ENCODE peak calls at places on chromosomes 11 and 22, in seven cellular contexts. One of them, this sample, is unnamed.

GRCh38 chr11:70537576-70538571 is 139.5 kb downstream of the CTTN start:
- DNase-seq in HCT116: no peak
- DNase-seq in endothelial cell of umbilical vein: no peak
- DNase-seq in GM23248: no peak
- DNase-seq in adipocyte: no peak
- DNase-seq in fibroblast of lung: no peak
- DNase-seq in kidney: peak
- DNase-seq in this sample: no peak

GRCh38 chr11:84106560-84106959 is 820.4 kb upstream of the CCDC90B start:
- DNase-seq in HCT116: no peak
- DNase-seq in endothelial cell of umbilical vein: no peak
- DNase-seq in GM23248: no peak
- DNase-seq in adipocyte: no peak
- DNase-seq in fibroblast of lung: no peak
- DNase-seq in kidney: no peak
- DNase-seq in this sample: no peak

GRCh38 chr11:44559207-44559943 is 6.1 kb upstream of the CD82 start:
- DNase-seq in HCT116: no peak
- DNase-seq in endothelial cell of umbilical vein: no peak
- DNase-seq in GM23248: no peak
- DNase-seq in adipocyte: no peak
- DNase-seq in fibroblast of lung: no peak
- DNase-seq in kidney: no peak
- DNase-seq in this sample: no peak

GRCh38 chr22:49010086-49010863 is 817.4 kb downstream of the BRD1 start:
- DNase-seq in HCT116: no peak
- DNase-seq in endothelial cell of umbilical vein: no peak
- DNase-seq in GM23248: no peak
- DNase-seq in adipocyte: no peak
- DNase-seq in fibroblast of lung: no peak
- DNase-seq in kidney: peak
- DNase-seq in this sample: no peak

GRCh38 chr11:77779935-77780334 is 40.6 kb downstream of the RSF1 start:
- DNase-seq in HCT116: no peak
- DNase-seq in endothelial cell of umbilical vein: peak
- DNase-seq in GM23248: peak
- DNase-seq in adipocyte: peak
- DNase-seq in fibroblast of lung: peak
- DNase-seq in kidney: no peak
- DNase-seq in this sample: peak

GRCh38 chr11:116691779-116692178 is 81.0 kb downstream of the BUD13 start:
- DNase-seq in HCT116: peak
- DNase-seq in endothelial cell of umbilical vein: peak
- DNase-seq in GM23248: peak
- DNase-seq in adipocyte: peak
- DNase-seq in fibroblast of lung: peak
- DNase-seq in kidney: no peak
- DNase-seq in this sample: no peak

GRCh38 chr11:117769530-117769929 is 27.5 kb downstream of the DSCAML1 start:
- DNase-seq in HCT116: no peak
- DNase-seq in endothelial cell of umbilical vein: no peak
- DNase-seq in GM23248: no peak
- DNase-seq in adipocyte: no peak
- DNase-seq in fibroblast of lung: no peak
- DNase-seq in kidney: no peak
- DNase-seq in this sample: no peak

GRCh38 chr11:116721983-116722382 is 50.8 kb downstream of the BUD13 start:
- DNase-seq in HCT116: no peak
- DNase-seq in endothelial cell of umbilical vein: no peak
- DNase-seq in GM23248: no peak
- DNase-seq in adipocyte: peak
- DNase-seq in fibroblast of lung: no peak
- DNase-seq in kidney: peak
- DNase-seq in this sample: no peak

GRCh38 chr11:36446135-36446534 is 63.9 kb downstream of the TRAF6 start:
- DNase-seq in HCT116: no peak
- DNase-seq in endothelial cell of umbilical vein: no peak
- DNase-seq in GM23248: no peak
- DNase-seq in adipocyte: no peak
- DNase-seq in fibroblast of lung: no peak
- DNase-seq in kidney: no peak
- DNase-seq in this sample: no peak

DNA sequence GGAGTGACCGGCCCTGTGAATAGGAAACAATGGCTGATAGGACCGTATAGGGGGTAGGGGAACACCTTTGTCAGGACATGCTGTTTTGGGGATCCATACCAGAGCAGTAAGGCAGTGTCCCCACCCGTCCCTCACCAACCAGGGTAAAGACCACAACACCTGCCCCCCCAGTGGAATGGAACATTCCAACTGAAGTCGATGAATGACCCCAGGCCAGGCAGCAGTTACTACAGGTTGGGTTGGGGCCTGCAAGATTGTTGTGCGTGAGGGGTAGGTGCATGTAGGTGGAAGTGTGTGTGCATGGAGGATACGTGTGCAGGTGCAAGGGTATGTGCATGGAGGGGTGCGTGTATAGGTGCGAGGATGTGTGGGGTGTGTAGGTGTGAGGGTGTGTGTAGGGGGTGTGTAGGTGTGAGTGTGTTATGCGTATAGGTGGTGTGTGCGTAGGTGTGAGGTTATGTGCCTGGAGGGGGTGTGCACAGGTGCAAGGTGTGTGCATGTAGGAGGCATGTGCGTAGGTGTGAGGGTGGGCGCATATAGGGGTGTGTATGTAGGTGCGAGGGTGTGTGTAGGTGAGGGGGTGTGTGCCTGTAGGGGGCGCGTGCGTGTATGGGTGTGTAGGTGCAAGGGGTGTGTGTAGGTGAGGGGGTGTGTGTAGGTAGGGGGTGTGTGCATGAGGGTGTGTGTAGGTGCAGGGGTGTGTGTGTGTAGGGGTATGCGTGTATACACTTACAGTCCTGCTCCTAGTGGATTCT is 32.9 kb downstream of the PISD start:
- DNase-seq in HCT116: no peak
- DNase-seq in endothelial cell of umbilical vein: no peak
- DNase-seq in GM23248: no peak
- DNase-seq in adipocyte: no peak
- DNase-seq in fibroblast of lung: no peak
- DNase-seq in kidney: no peak
- DNase-seq in this sample: no peak
- H3K9ac ChIP-seq in HCT116: peak
- H3K9ac ChIP-seq in endothelial cell of umbilical vein: peak
- H3K9ac ChIP-seq in GM23248: peak
- H3K9ac ChIP-seq in adipocyte: peak
- H3K9ac ChIP-seq in fibroblast of lung: no peak
- H3K9ac ChIP-seq in kidney: no peak
- H3K9ac ChIP-seq in this sample: no peak

DNA sequence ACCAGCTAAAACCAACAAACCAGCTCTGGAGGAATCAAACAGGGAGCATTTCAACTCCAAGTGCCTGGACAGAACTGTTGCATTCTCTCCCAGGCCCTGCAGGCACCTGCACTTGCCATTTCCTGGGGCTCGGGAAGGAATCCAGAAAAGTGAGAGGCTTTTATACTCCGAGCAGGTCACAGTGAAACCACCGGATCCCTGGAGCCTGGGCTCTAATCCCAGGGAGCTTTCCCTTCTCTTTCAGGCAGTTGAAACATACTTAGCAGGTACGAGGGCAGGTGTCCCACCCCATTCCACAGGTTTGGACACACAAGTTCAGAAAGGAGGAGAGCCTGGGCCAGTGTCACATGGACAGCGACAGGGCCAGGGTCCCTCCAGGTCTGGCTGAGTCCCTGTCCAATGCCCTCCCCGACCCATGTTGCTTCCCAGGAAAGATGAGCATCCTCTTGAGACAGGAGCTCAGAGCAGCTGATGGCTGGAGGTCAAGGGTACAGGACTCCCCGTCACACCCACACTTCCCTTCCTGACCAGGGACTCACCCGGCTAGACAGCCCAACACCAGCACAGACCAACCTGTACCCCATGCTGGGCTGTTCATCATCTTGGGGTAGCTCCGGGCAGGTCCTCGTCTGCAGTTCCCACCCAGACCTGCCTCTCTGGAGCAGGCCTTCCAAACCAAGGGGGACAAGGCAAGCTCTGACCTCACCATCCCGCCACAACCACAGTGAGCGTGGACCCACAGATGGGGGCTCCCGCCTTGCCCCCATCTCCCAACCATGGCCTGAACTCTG is 49.9 kb upstream of the CD5 start:
- DNase-seq in HCT116: no peak
- DNase-seq in endothelial cell of umbilical vein: no peak
- DNase-seq in GM23248: no peak
- DNase-seq in adipocyte: no peak
- DNase-seq in fibroblast of lung: no peak
- DNase-seq in kidney: no peak
- DNase-seq in this sample: no peak
- H3K9ac ChIP-seq in HCT116: no peak
- H3K9ac ChIP-seq in endothelial cell of umbilical vein: no peak
- H3K9ac ChIP-seq in GM23248: no peak
- H3K9ac ChIP-seq in adipocyte: no peak
- H3K9ac ChIP-seq in fibroblast of lung: no peak
- H3K9ac ChIP-seq in kidney: no peak
- H3K9ac ChIP-seq in this sample: no peak

GRCh38 chr22:35915477-35916013 is 113.1 kb downstream of the RBFOX2 start:
- DNase-seq in HCT116: no peak
- DNase-seq in endothelial cell of umbilical vein: peak
- DNase-seq in GM23248: peak
- DNase-seq in adipocyte: peak
- DNase-seq in fibroblast of lung: peak
- DNase-seq in kidney: no peak
- DNase-seq in this sample: peak

GRCh38 chr22:35912668-35913067 is 116.0 kb downstream of the RBFOX2 start:
- DNase-seq in HCT116: no peak
- DNase-seq in endothelial cell of umbilical vein: no peak
- DNase-seq in GM23248: no peak
- DNase-seq in adipocyte: peak
- DNase-seq in fibroblast of lung: no peak
- DNase-seq in kidney: no peak
- DNase-seq in this sample: no peak

GRCh38 chr22:35914665-35915476 is 113.8 kb downstream of the RBFOX2 start:
- DNase-seq in HCT116: peak
- DNase-seq in endothelial cell of umbilical vein: peak
- DNase-seq in GM23248: peak
- DNase-seq in adipocyte: peak
- DNase-seq in fibroblast of lung: peak
- DNase-seq in kidney: no peak
- DNase-seq in this sample: peak

GRCh38 chr22:35913925-35914324 is 114.7 kb downstream of the RBFOX2 start:
- DNase-seq in HCT116: no peak
- DNase-seq in endothelial cell of umbilical vein: no peak
- DNase-seq in GM23248: no peak
- DNase-seq in adipocyte: no peak
- DNase-seq in fibroblast of lung: no peak
- DNase-seq in kidney: no peak
- DNase-seq in this sample: no peak

GRCh38 chr22:35914357-35914664 is 114.3 kb downstream of the RBFOX2 start:
- DNase-seq in HCT116: no peak
- DNase-seq in endothelial cell of umbilical vein: no peak
- DNase-seq in GM23248: no peak
- DNase-seq in adipocyte: no peak
- DNase-seq in fibroblast of lung: no peak
- DNase-seq in kidney: no peak
- DNase-seq in this sample: no peak
- H3K9ac ChIP-seq in HCT116: no peak
- H3K9ac ChIP-seq in endothelial cell of umbilical vein: peak
- H3K9ac ChIP-seq in GM23248: peak
- H3K9ac ChIP-seq in adipocyte: peak
- H3K9ac ChIP-seq in fibroblast of lung: no peak
- H3K9ac ChIP-seq in kidney: peak
- H3K9ac ChIP-seq in this sample: peak

GRCh38 chr11:72102631-72102945 is 509 bp downstream of the LAMTOR1 start:
- DNase-seq in HCT116: no peak
- DNase-seq in endothelial cell of umbilical vein: no peak
- DNase-seq in GM23248: no peak
- DNase-seq in adipocyte: no peak
- DNase-seq in fibroblast of lung: no peak
- DNase-seq in kidney: no peak
- DNase-seq in this sample: no peak

GRCh38 chr11:72102946-72103753 is at the start of gene LAMTOR1:
- DNase-seq in HCT116: peak
- DNase-seq in endothelial cell of umbilical vein: peak
- DNase-seq in GM23248: peak
- DNase-seq in adipocyte: peak
- DNase-seq in fibroblast of lung: peak
- DNase-seq in kidney: peak
- DNase-seq in this sample: peak

GRCh38 chr11:72100462-72100861 is 2.6 kb downstream of the LAMTOR1 start:
- DNase-seq in HCT116: no peak
- DNase-seq in endothelial cell of umbilical vein: peak
- DNase-seq in GM23248: peak
- DNase-seq in adipocyte: no peak
- DNase-seq in fibroblast of lung: no peak
- DNase-seq in kidney: no peak
- DNase-seq in this sample: no peak

GRCh38 chr11:72103754-72104167 is 664 bp upstream of the LAMTOR1 start:
- DNase-seq in HCT116: no peak
- DNase-seq in endothelial cell of umbilical vein: no peak
- DNase-seq in GM23248: no peak
- DNase-seq in adipocyte: no peak
- DNase-seq in fibroblast of lung: no peak
- DNase-seq in kidney: no peak
- DNase-seq in this sample: no peak

DNA sequence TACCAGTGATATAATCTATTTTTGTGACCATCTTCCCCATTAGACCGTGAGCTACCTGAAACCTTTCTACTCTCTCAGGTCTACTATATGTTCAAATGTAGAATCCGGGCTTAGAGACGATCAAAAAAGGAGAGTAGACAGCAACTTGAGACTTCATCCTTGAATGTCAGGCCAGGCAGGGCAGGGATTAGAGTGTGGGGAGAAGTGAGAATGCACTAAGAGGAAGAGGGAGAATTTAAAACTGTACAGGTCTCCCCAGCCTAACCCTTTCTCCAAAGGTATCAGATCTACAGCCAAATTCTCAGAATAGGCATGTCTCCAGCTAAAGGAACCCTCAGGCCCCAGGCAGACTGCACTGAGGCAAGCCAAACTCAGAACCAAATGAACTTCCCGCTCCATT is 935 bp downstream of the LAMTOR1 start:
- DNase-seq in HCT116: no peak
- DNase-seq in endothelial cell of umbilical vein: no peak
- DNase-seq in GM23248: peak
- DNase-seq in adipocyte: peak
- DNase-seq in fibroblast of lung: no peak
- DNase-seq in kidney: no peak
- DNase-seq in this sample: no peak
- H3K9ac ChIP-seq in HCT116: peak
- H3K9ac ChIP-seq in endothelial cell of umbilical vein: peak
- H3K9ac ChIP-seq in GM23248: peak
- H3K9ac ChIP-seq in adipocyte: peak
- H3K9ac ChIP-seq in fibroblast of lung: peak
- H3K9ac ChIP-seq in kidney: peak
- H3K9ac ChIP-seq in this sample: peak

This sample was measured in mammary epithelial cell.